ENCODE peak calls at places on chromosome 9, in eight cellular contexts. One of them, this sample, is unnamed.

GRCh38 chr9:112224401-112225289 is 49.5 kb upstream of the SUSD1 start:
- DNase-seq in NCI-H526 treated with DMSO at 0.1 percent for 48 hours: no peak
- DNase-seq in body of pancreas: no peak
- DNase-seq in tibial nerve: no peak
- DNase-seq in NCI-H2029: no peak
- DNase-seq in activated naive CD4-positive, alpha-beta T cell: no peak
- DNase-seq in astrocyte of the spinal cord: peak
- DNase-seq in GM23248: peak
- DNase-seq in this sample: no peak

GRCh38 chr9:112541690-112542089 is 55.1 kb downstream of the KIAA1958 start:
- DNase-seq in body of pancreas: no peak
- DNase-seq in NCI-H2029: no peak
- DNase-seq in NCI-H526 treated with DMSO at 0.1 percent for 48 hours: no peak
- DNase-seq in GM23248: peak
- DNase-seq in activated naive CD4-positive, alpha-beta T cell: no peak
- DNase-seq in astrocyte of the spinal cord: no peak
- DNase-seq in tibial nerve: no peak
- DNase-seq in this sample: no peak

GRCh38 chr9:80376180-80376579 is 804.4 kb downstream of the TLE4 start:
- DNase-seq in tibial nerve: no peak
- DNase-seq in GM23248: no peak
- DNase-seq in NCI-H526 treated with DMSO at 0.1 percent for 48 hours: no peak
- DNase-seq in activated naive CD4-positive, alpha-beta T cell: no peak
- DNase-seq in astrocyte of the spinal cord: no peak
- DNase-seq in NCI-H2029: no peak
- DNase-seq in body of pancreas: no peak
- DNase-seq in this sample: no peak

GRCh38 chr9:35277649-35278359 is 116.0 kb downstream of the UNC13B start:
- DNase-seq in tibial nerve: peak
- DNase-seq in NCI-H2029: no peak
- DNase-seq in GM23248: peak
- DNase-seq in NCI-H526 treated with DMSO at 0.1 percent for 48 hours: no peak
- DNase-seq in body of pancreas: no peak
- DNase-seq in activated naive CD4-positive, alpha-beta T cell: no peak
- DNase-seq in astrocyte of the spinal cord: peak
- DNase-seq in this sample: no peak

GRCh38 chr9:3931996-3932906 is 367.6 kb downstream of the GLIS3 start:
- DNase-seq in NCI-H526 treated with DMSO at 0.1 percent for 48 hours: peak
- DNase-seq in body of pancreas: no peak
- DNase-seq in NCI-H2029: no peak
- DNase-seq in GM23248: peak
- DNase-seq in tibial nerve: no peak
- DNase-seq in activated naive CD4-positive, alpha-beta T cell: no peak
- DNase-seq in astrocyte of the spinal cord: peak
- DNase-seq in this sample: no peak

GRCh38 chr9:11064853-11065252 is 452.1 kb upstream of the PTPRD start:
- DNase-seq in body of pancreas: no peak
- DNase-seq in NCI-H526 treated with DMSO at 0.1 percent for 48 hours: peak
- DNase-seq in activated naive CD4-positive, alpha-beta T cell: no peak
- DNase-seq in tibial nerve: no peak
- DNase-seq in astrocyte of the spinal cord: no peak
- DNase-seq in GM23248: no peak
- DNase-seq in NCI-H2029: peak
- DNase-seq in this sample: no peak

GRCh38 chr9:136568288-136569081 is 22.6 kb upstream of the NOTCH1 start:
- DNase-seq in body of pancreas: no peak
- DNase-seq in NCI-H2029: no peak
- DNase-seq in activated naive CD4-positive, alpha-beta T cell: no peak
- DNase-seq in NCI-H526 treated with DMSO at 0.1 percent for 48 hours: no peak
- DNase-seq in astrocyte of the spinal cord: no peak
- DNase-seq in GM23248: no peak
- DNase-seq in tibial nerve: no peak
- DNase-seq in this sample: no peak

GRCh38 chr9:124202447-124202971 is 55.2 kb upstream of the NEK6 start:
- DNase-seq in GM23248: no peak
- DNase-seq in NCI-H2029: peak
- DNase-seq in activated naive CD4-positive, alpha-beta T cell: no peak
- DNase-seq in body of pancreas: peak
- DNase-seq in astrocyte of the spinal cord: no peak
- DNase-seq in tibial nerve: peak
- DNase-seq in NCI-H526 treated with DMSO at 0.1 percent for 48 hours: no peak
- DNase-seq in this sample: peak

GRCh38 chr9:908806-909205 is 67.3 kb downstream of the DMRT1 start:
- DNase-seq in activated naive CD4-positive, alpha-beta T cell: no peak
- DNase-seq in GM23248: no peak
- DNase-seq in NCI-H2029: no peak
- DNase-seq in tibial nerve: no peak
- DNase-seq in NCI-H526 treated with DMSO at 0.1 percent for 48 hours: no peak
- DNase-seq in body of pancreas: no peak
- DNase-seq in astrocyte of the spinal cord: no peak
- DNase-seq in this sample: no peak

GRCh38 chr9:121599872-121600585 is 51.4 kb upstream of the DAB2IP start:
- DNase-seq in tibial nerve: no peak
- DNase-seq in GM23248: peak
- DNase-seq in body of pancreas: no peak
- DNase-seq in NCI-H2029: no peak
- DNase-seq in astrocyte of the spinal cord: no peak
- DNase-seq in NCI-H526 treated with DMSO at 0.1 percent for 48 hours: no peak
- DNase-seq in activated naive CD4-positive, alpha-beta T cell: no peak
- DNase-seq in this sample: no peak

GRCh38 chr9:76651114-76651697 is 113.0 kb upstream of the PCA3 start:
- DNase-seq in body of pancreas: no peak
- DNase-seq in astrocyte of the spinal cord: peak
- DNase-seq in tibial nerve: no peak
- DNase-seq in activated naive CD4-positive, alpha-beta T cell: no peak
- DNase-seq in NCI-H526 treated with DMSO at 0.1 percent for 48 hours: no peak
- DNase-seq in NCI-H2029: no peak
- DNase-seq in GM23248: no peak
- DNase-seq in this sample: no peak

GRCh38 chr9:77085416-77085815 is 66.0 kb downstream of the FOXB2 start:
- DNase-seq in NCI-H2029: no peak
- DNase-seq in body of pancreas: no peak
- DNase-seq in NCI-H526 treated with DMSO at 0.1 percent for 48 hours: no peak
- DNase-seq in astrocyte of the spinal cord: no peak
- DNase-seq in tibial nerve: no peak
- DNase-seq in GM23248: peak
- DNase-seq in activated naive CD4-positive, alpha-beta T cell: no peak
- DNase-seq in this sample: no peak

GRCh38 chr9:6581266-6581665 is 64.3 kb downstream of the GLDC start:
- DNase-seq in astrocyte of the spinal cord: no peak
- DNase-seq in body of pancreas: no peak
- DNase-seq in NCI-H526 treated with DMSO at 0.1 percent for 48 hours: no peak
- DNase-seq in tibial nerve: no peak
- DNase-seq in NCI-H2029: no peak
- DNase-seq in GM23248: no peak
- DNase-seq in activated naive CD4-positive, alpha-beta T cell: no peak
- DNase-seq in this sample: no peak

GRCh38 chr9:33445389-33445881 is 2.0 kb downstream of the AQP3 start:
- DNase-seq in tibial nerve: no peak
- DNase-seq in GM23248: no peak
- DNase-seq in astrocyte of the spinal cord: no peak
- DNase-seq in body of pancreas: peak
- DNase-seq in NCI-H2029: no peak
- DNase-seq in NCI-H526 treated with DMSO at 0.1 percent for 48 hours: no peak
- DNase-seq in activated naive CD4-positive, alpha-beta T cell: no peak
- DNase-seq in this sample: no peak

GRCh38 chr9:98657897-98658296 is 50.8 kb downstream of the GABBR2 start:
- DNase-seq in body of pancreas: no peak
- DNase-seq in NCI-H2029: no peak
- DNase-seq in GM23248: peak
- DNase-seq in astrocyte of the spinal cord: no peak
- DNase-seq in activated naive CD4-positive, alpha-beta T cell: no peak
- DNase-seq in NCI-H526 treated with DMSO at 0.1 percent for 48 hours: no peak
- DNase-seq in tibial nerve: no peak
- DNase-seq in this sample: no peak

GRCh38 chr9:69181908-69182353 is 7.9 kb downstream of the TJP2 start:
- DNase-seq in NCI-H2029: no peak
- DNase-seq in GM23248: no peak
- DNase-seq in body of pancreas: peak
- DNase-seq in NCI-H526 treated with DMSO at 0.1 percent for 48 hours: no peak
- DNase-seq in astrocyte of the spinal cord: no peak
- DNase-seq in activated naive CD4-positive, alpha-beta T cell: no peak
- DNase-seq in tibial nerve: no peak
- DNase-seq in this sample: no peak

GRCh38 chr9:138046641-138047301 is 169.2 kb downstream of the CACNA1B start:
- DNase-seq in astrocyte of the spinal cord: no peak
- DNase-seq in tibial nerve: no peak
- DNase-seq in NCI-H526 treated with DMSO at 0.1 percent for 48 hours: no peak
- DNase-seq in NCI-H2029: no peak
- DNase-seq in activated naive CD4-positive, alpha-beta T cell: no peak
- DNase-seq in GM23248: no peak
- DNase-seq in body of pancreas: no peak
- DNase-seq in this sample: peak

GRCh38 chr9:37486616-37487544 is 1.1 kb downstream of the POLR1E start:
- DNase-seq in activated naive CD4-positive, alpha-beta T cell: no peak
- DNase-seq in tibial nerve: peak
- DNase-seq in GM23248: peak
- DNase-seq in NCI-H526 treated with DMSO at 0.1 percent for 48 hours: no peak
- DNase-seq in body of pancreas: peak
- DNase-seq in NCI-H2029: no peak
- DNase-seq in astrocyte of the spinal cord: peak
- DNase-seq in this sample: no peak

GRCh38 chr9:80873861-80874260 is 815.5 kb downstream of the TLE1 start:
- DNase-seq in NCI-H526 treated with DMSO at 0.1 percent for 48 hours: no peak
- DNase-seq in body of pancreas: no peak
- DNase-seq in NCI-H2029: no peak
- DNase-seq in GM23248: peak
- DNase-seq in activated naive CD4-positive, alpha-beta T cell: no peak
- DNase-seq in astrocyte of the spinal cord: no peak
- DNase-seq in tibial nerve: no peak
- DNase-seq in this sample: no peak

GRCh38 chr9:133703571-133704399 is 34.4 kb downstream of the SARDH start:
- DNase-seq in astrocyte of the spinal cord: no peak
- DNase-seq in NCI-H2029: no peak
- DNase-seq in GM23248: no peak
- DNase-seq in activated naive CD4-positive, alpha-beta T cell: peak
- DNase-seq in body of pancreas: no peak
- DNase-seq in NCI-H526 treated with DMSO at 0.1 percent for 48 hours: no peak
- DNase-seq in tibial nerve: no peak
- DNase-seq in this sample: peak

GRCh38 chr9:107299437-107299836 is 16.4 kb downstream of the RAD23B start:
- DNase-seq in GM23248: peak
- DNase-seq in NCI-H526 treated with DMSO at 0.1 percent for 48 hours: no peak
- DNase-seq in activated naive CD4-positive, alpha-beta T cell: no peak
- DNase-seq in astrocyte of the spinal cord: no peak
- DNase-seq in body of pancreas: no peak
- DNase-seq in NCI-H2029: no peak
- DNase-seq in tibial nerve: no peak
- DNase-seq in this sample: no peak

GRCh38 chr9:95436416-95436815 is 80.4 kb downstream of the PTCH1 start:
- DNase-seq in body of pancreas: no peak
- DNase-seq in astrocyte of the spinal cord: no peak
- DNase-seq in activated naive CD4-positive, alpha-beta T cell: no peak
- DNase-seq in GM23248: no peak
- DNase-seq in tibial nerve: no peak
- DNase-seq in NCI-H2029: no peak
- DNase-seq in NCI-H526 treated with DMSO at 0.1 percent for 48 hours: no peak
- DNase-seq in this sample: no peak